ENCODE peak calls at places on chromosomes 5 and 9, in six cellular contexts. T is activated CD8-positive, alpha-beta memory T cell treated with anti-CD3 and anti-CD28 coated beads for 48 hours; V is psoas muscle; A is NCI-H82; Q is spleen; C is HuH-7.5. M is an unnamed sample.

GRCh38 chr5:119076080-119076479 is 5.2 kb downstream of the DMXL1 start:
- DNase-seq in T (no peak), V (no peak), A (no peak), Q (no peak), C (no peak), M (no peak)

GRCh38 chr5:128681096-128681495 is 143.1 kb upstream of the FBN2 start:
- DNase-seq in T (no peak), V (no peak), A (no peak), Q (no peak), C (no peak), M (no peak)

GRCh38 chr5:150780816-150781221 is 2.3 kb downstream of the SMIM3 start:
- DNase-seq in T (no peak), V (no peak), A (no peak), Q (no peak), C (no peak), M (no peak)

GRCh38 chr5:103393131-103393754 is 134.7 kb downstream of the MACIR start:
- DNase-seq in T (no peak), V (no peak), A (no peak), Q (no peak), C (no peak), M (no peak)

GRCh38 chr5:106521701-106522100 is 1149.0 kb downstream of the EFNA5 start:
- DNase-seq in T (no peak), V (no peak), A (no peak), Q (no peak), C (no peak), M (no peak)

GRCh38 chr5:91302958-91303357 is 80.2 kb downstream of the ARRDC3 start:
- DNase-seq in T (no peak), V (no peak), A (no peak), Q (no peak), C (no peak), M (no peak)

GRCh38 chr5:176188085-176188484 is 50.1 kb upstream of the SIMC1 start:
- DNase-seq in T (no peak), V (no peak), A (no peak), Q (no peak), C (no peak), M (no peak)

GRCh38 chr9:70466976-70467551 is 52.6 kb upstream of the KLF9 start:
- DNase-seq in T (no peak), V (peak), A (no peak), Q (no peak), C (no peak), M (no peak)

GRCh38 chr9:91193658-91194391 is 167.9 kb downstream of the AUH start:
- DNase-seq in T (no peak), V (peak), A (no peak), Q (peak), C (peak), M (peak)

GRCh38 chr9:129682381-129682780 is 16.9 kb downstream of the PRRX2 start:
- DNase-seq in T (no peak), V (no peak), A (no peak), Q (no peak), C (no peak), M (no peak)

GRCh38 chr5:39520232-39520572 is 95.4 kb upstream of the DAB2 start:
- DNase-seq in T (no peak), V (no peak), A (no peak), Q (no peak), C (no peak), M (no peak)

GRCh38 chr9:111427186-111427585 is 57.0 kb downstream of the ECPAS start:
- DNase-seq in T (no peak), V (no peak), A (no peak), Q (no peak), C (no peak), M (no peak)

GRCh38 chr5:77893225-77893860 is 117.2 kb upstream of the TBCA start:
- DNase-seq in T (no peak), V (no peak), A (peak), Q (no peak), C (no peak), M (no peak)

GRCh38 chr5:16550316-16550952 is 66.4 kb downstream of the RETREG1 start:
- DNase-seq in T (no peak), V (no peak), A (peak), Q (no peak), C (peak), M (peak)

GRCh38 chr5:175485631-175486030 is 7.3 kb downstream of the SFXN1 start:
- DNase-seq in T (no peak), V (no peak), A (no peak), Q (no peak), C (no peak), M (no peak)

GRCh38 chr9:131578778-131579504 is 33.6 kb downstream of the PRRT1B start:
- DNase-seq in T (no peak), V (no peak), A (no peak), Q (peak), C (no peak), M (no peak)

GRCh38 chr5:4628645-4629385 is 511.3 kb upstream of the ADAMTS16 start:
- DNase-seq in T (no peak), V (no peak), A (no peak), Q (no peak), C (no peak), M (no peak)

GRCh38 chr9:130260816-130261765 is 4.5 kb upstream of the HMCN2 start:
- DNase-seq in T (no peak), V (no peak), A (no peak), Q (peak), C (no peak), M (no peak)

GRCh38 chr9:93827545-93828330 is 127.4 kb downstream of the BARX1 start:
- DNase-seq in T (no peak), V (peak), A (peak), Q (peak), C (peak), M (no peak)

GRCh38 chr5:66894480-66895240 is 298.5 kb downstream of the MAST4 start:
- DNase-seq in T (no peak), V (no peak), A (no peak), Q (no peak), C (no peak), M (no peak)

GRCh38 chr9:136791466-136792276 is 527 bp downstream of the TMEM141 start:
- DNase-seq in T (peak), V (peak), A (peak), Q (peak), C (no peak), M (no peak)

GRCh38 chr9:118729981-118730380 is 639.3 kb downstream of the BRINP1 start:
- DNase-seq in T (no peak), V (no peak), A (no peak), Q (no peak), C (no peak), M (no peak)

GRCh38 chr5:77679791-77680190 is 41.3 kb upstream of the OTP start:
- DNase-seq in T (no peak), V (no peak), A (no peak), Q (no peak), C (no peak), M (no peak)

GRCh38 chr5:137218896-137219295 is 280.2 kb downstream of the SPOCK1 start:
- DNase-seq in T (no peak), V (no peak), A (no peak), Q (no peak), C (no peak), M (no peak)

GRCh38 chr9:134957945-134958227 is 40.2 kb upstream of the FCN1 start:
- DNase-seq in T (no peak), V (no peak), A (no peak), Q (no peak), C (no peak), M (no peak)

GRCh38 chr5:31021181-31021624 is 172.3 kb upstream of the CDH6 start:
- DNase-seq in T (no peak), V (no peak), A (no peak), Q (no peak), C (no peak), M (no peak)

GRCh38 chr5:64165160-64165499 is 513 bp upstream of the RNF180 start:
- DNase-seq in T (no peak), V (no peak), A (no peak), Q (no peak), C (no peak), M (no peak)

GRCh38 chr5:14479143-14479701 is 102.4 kb upstream of the OTULINL start:
- DNase-seq in T (no peak), V (no peak), A (no peak), Q (no peak), C (no peak), M (no peak)

GRCh38 chr5:112419050-112419595 is at the start of gene EPB41L4A:
- DNase-seq in T (no peak), V (no peak), A (peak), Q (peak), C (no peak), M (no peak)

GRCh38 chr5:74206571-74207550 is 433.7 kb downstream of the ENC1 start:
- DNase-seq in T (no peak), V (peak), A (no peak), Q (no peak), C (no peak), M (peak)

GRCh38 chr9:109182940-109183798 is 16.1 kb upstream of the FRRS1L start:
- DNase-seq in T (no peak), V (no peak), A (peak), Q (no peak), C (peak), M (peak)

GRCh38 chr5:122845253-122846050 is at the start of gene SNX24:
- DNase-seq in T (no peak), V (peak), A (peak), Q (peak), C (peak), M (peak)

GRCh38 chr9:134186471-134187109 is 22.2 kb upstream of the RNU6ATAC start:
- DNase-seq in T (no peak), V (peak), A (no peak), Q (peak), C (no peak), M (no peak)

GRCh38 chr5:134466241-134467069 is 54.8 kb upstream of the CDKN2AIPNL start:
- DNase-seq in T (peak), V (peak), A (peak), Q (peak), C (peak), M (peak)

GRCh38 chr5:108212775-108213346 is 169.0 kb downstream of the FBXL17 start:
- DNase-seq in T (no peak), V (no peak), A (peak), Q (no peak), C (no peak), M (no peak)

GRCh38 chr9:34233691-34234090 is 54.8 kb downstream of the UBAP1 start:
- DNase-seq in T (no peak), V (no peak), A (peak), Q (no peak), C (no peak), M (no peak)

GRCh38 chr9:126375386-126375785 is 48.8 kb downstream of the MVB12B start:
- DNase-seq in T (no peak), V (no peak), A (peak), Q (no peak), C (no peak), M (no peak)

GRCh38 chr9:131668057-131668438 is 71.8 kb downstream of the RAPGEF1 start:
- DNase-seq in T (no peak), V (no peak), A (no peak), Q (no peak), C (no peak), M (no peak)

GRCh38 chr5:119267958-119268386 is 87.8 kb upstream of the TNFAIP8 start:
- DNase-seq in T (no peak), V (peak), A (peak), Q (peak), C (peak), M (peak)